ENCODE peak calls at places on chromosomes 16 and 17, in four cellular contexts. E is mammary epithelial cell, W is A549, V is endothelial cell of umbilical vein. T is an unnamed sample. For H3K9me3, the result is how much of the 10 kb centered on the place peaks cover.

GRCh38 chr16:4233431-4233830 is 8.4 kb downstream of the SRL start:
- DNase-seq in E (no peak), W (no peak), V (no peak), T (no peak)

GRCh38 chr17:67157732-67158639 is 87.0 kb downstream of the HELZ start:
- DNase-seq in E (no peak), W (peak), V (peak), T (no peak)

GRCh38 chr16:71781741-71782140 is 26.9 kb downstream of the AP1G1 start:
- DNase-seq in E (peak), W (no peak), V (no peak), T (no peak)

GRCh38 chr17:7852262-7852670 is 2.6 kb upstream of the TMEM88 start:
- DNase-seq in E (no peak), W (no peak), V (no peak), T (no peak)

GRCh38 chr17:9522074-9522473 is 53.5 kb downstream of the STX8 start:
- DNase-seq in E (peak), W (peak), V (peak), T (no peak)

GRCh38 chr17:75832164-75832651 is 12.0 kb downstream of the UNC13D start:
- DNase-seq in E (peak), W (no peak), V (no peak), T (peak)

GRCh38 chr16:3938843-3939624 is 58.5 kb upstream of the CREBBP start:
- DNase-seq in E (no peak), W (peak), V (peak), T (peak)

GRCh38 chr17:20966869-20967268 is 75.9 kb downstream of the USP22 start:
- DNase-seq in E (no peak), W (no peak), V (no peak), T (no peak)

GRCh38 chr16:57530104-57530522 is 6.3 kb downstream of the CCDC102A start:
- DNase-seq in E (no peak), W (no peak), V (peak), T (peak)

GRCh38 chr17:47987240-47987835 is 16.4 kb downstream of the CDK5RAP3 start:
- DNase-seq in E (no peak), W (no peak), V (peak), T (no peak)

GRCh38 chr16:50209548-50210265 is 56.6 kb downstream of the TENT4B start:
- DNase-seq in E (no peak), W (no peak), V (no peak), T (no peak)

GRCh38 chr16:28309811-28310311 is 17.5 kb downstream of the SBK1 start:
- DNase-seq in E (no peak), W (no peak), V (no peak), T (peak)

GRCh38 chr17:16287563-16288027 is 65.7 kb downstream of the CENPV start:
- DNase-seq in E (peak), W (peak), V (peak), T (no peak)

GRCh38 chr17:31877911-31878702 is 19.1 kb upstream of the COPRS start:
- DNase-seq in E (no peak), W (no peak), V (peak), T (no peak)

GRCh38 chr17:77144227-77144626 is 3.5 kb downstream of the SEC14L1 start:
- DNase-seq in E (no peak), W (no peak), V (no peak), T (no peak)

GRCh38 chr16:73019456-73020362 is 28.2 kb downstream of the ZFHX3 start:
- DNase-seq in E (no peak), W (peak), V (peak), T (no peak)

GRCh38 chr16:70736454-70737376 is 50.9 kb upstream of the MTSS2 start:
- DNase-seq in E (no peak), W (no peak), V (no peak), T (no peak)

GRCh38 chr17:8957721-8958120 is 7.8 kb downstream of the PIK3R5 start:
- DNase-seq in E (no peak), W (no peak), V (no peak), T (no peak)

GRCh38 chr16:85677383-85677967 is 11.3 kb downstream of the GINS2 start:
- DNase-seq in E (no peak), W (no peak), V (no peak), T (no peak)

GRCh38 chr16:88323546-88324330 is 59.0 kb upstream of the ZNF469 start:
- DNase-seq in E (no peak), W (no peak), V (no peak), T (no peak)

GRCh38 chr17:80755650-80756405 is 211.2 kb downstream of the RPTOR start:
- DNase-seq in E (no peak), W (no peak), V (no peak), T (no peak)

GRCh38 chr17:43720311-43721060 is 38.1 kb downstream of the SOST start:
- DNase-seq in E (peak), W (peak), V (peak), T (peak)
- H3K9me3 ChIP-seq in E (under half), W (under half), V (under half), T (under half)

DNA sequence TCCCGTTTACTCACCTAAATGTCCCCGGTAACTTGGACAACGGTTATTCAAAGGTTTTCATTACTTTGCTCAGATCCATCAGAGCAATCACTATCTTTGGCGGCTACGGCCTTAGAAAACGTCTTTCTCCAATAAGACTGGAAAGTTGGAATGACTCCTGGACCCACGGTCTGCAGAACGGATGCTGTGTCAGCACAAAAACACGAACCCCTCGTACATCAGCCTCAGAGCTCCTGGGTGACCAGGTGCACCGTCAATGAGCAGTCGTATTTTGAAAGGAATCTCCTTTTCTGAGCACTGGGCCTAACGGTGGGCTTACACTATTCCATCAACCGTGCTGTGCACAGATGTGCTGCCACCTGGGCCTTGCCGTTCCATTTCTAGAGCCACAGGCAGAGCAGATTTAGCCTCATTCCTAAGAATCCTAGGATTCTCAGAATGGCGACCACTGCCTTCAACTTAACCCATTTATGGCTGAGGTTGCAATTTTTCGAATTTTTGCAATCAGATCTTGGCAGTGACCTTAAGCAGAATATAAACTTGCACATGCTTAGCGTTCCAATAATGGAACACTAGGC is 110.8 kb upstream of the ZNF750 start:
- DNase-seq in E (no peak), W (no peak), V (no peak), T (no peak)
- H3K9me3 ChIP-seq in E (under half), W (half or more), V (under half), T (under half)

DNA sequence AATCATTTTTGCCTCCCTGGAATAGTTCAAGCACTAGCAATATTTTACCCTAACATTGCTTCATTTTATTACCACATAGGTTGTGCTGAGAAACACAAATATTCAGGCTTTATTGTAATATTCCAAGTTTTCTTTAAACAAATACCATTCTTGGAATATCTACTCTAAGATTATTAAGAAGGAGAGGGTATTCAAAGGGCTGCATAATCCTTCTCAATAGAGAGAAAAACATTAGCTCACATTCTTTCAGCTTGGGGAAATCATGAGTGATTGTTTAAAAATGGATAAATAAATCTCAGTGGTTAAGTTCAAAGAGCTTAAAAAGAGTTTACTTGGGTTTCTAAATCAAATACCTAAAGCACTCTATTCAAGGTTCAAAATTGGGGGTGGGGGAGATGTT is 111.9 kb upstream of the CORO6 start:
- DNase-seq in E (no peak), W (no peak), V (no peak), T (no peak)
- H3K9me3 ChIP-seq in E (under half), W (under half), V (under half), T (under half)

GRCh38 chr16:75027520-75028300 is 28.9 kb downstream of the ZNRF1 start:
- DNase-seq in E (no peak), W (no peak), V (peak), T (no peak)

GRCh38 chr16:75028544-75028943 is 29.7 kb downstream of the ZNRF1 start:
- DNase-seq in E (no peak), W (no peak), V (no peak), T (no peak)

GRCh38 chr16:75032655-75033054 is 33.8 kb downstream of the ZNRF1 start:
- DNase-seq in E (no peak), W (no peak), V (no peak), T (no peak)

GRCh38 chr16:75026892-75027391 is 28.1 kb downstream of the ZNRF1 start:
- DNase-seq in E (no peak), W (no peak), V (no peak), T (no peak)

GRCh38 chr16:75029854-75030253 is 31.0 kb downstream of the ZNRF1 start:
- DNase-seq in E (peak), W (peak), V (no peak), T (no peak)
- H3K9me3 ChIP-seq in E (under half), W (under half), V (under half), T (under half)

DNA sequence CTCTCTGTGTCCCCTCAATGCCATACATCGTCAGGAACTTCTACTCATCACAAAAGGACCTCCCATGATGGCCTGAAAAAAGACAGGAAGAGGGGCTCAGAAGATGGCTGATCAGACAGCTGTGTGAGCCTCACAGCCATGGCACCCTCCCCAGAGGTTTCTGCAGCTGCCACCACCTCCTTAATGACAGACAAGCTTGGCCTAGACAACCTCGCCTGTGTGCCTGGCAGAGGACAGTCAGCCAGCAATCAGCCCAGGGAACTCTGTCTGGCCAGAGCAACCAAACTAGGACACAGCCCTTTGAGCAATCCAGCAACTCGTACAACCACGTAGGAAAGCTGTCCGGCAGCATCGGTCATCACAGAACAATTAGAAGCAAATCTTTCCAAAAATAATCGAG is 54.2 kb upstream of the MED9 start:
- DNase-seq in E (no peak), W (no peak), V (no peak), T (no peak)
- H3K9me3 ChIP-seq in E (under half), W (under half), V (under half), T (under half)

GRCh38 chr16:35730251-35730650 is 2270.8 kb downstream of the TP53TG3F start:
- DNase-seq in E (no peak), W (no peak), V (no peak), T (no peak)
- H3K9me3 ChIP-seq in E (under half), W (under half), V (under half), T (under half)